ENCODE peak calls at places on chromosomes 4 and X, in four cellular contexts. X is hepatocyte, N is fibroblast of lung, Q is heart right ventricle. W is an unnamed sample.
A peak's percentile ranks its signal among the peaks of the same experiment; 100 is the strongest.

GRCh38 chr4:158560284-158560683 is 38.6 kb downstream of the RXFP1 start:
- DNase-seq in X (no peak), N (no peak), Q (no peak), W (no peak)

GRCh38 chrX:103614999-103615398 is 7.2 kb downstream of the TCEAL3 start:
- DNase-seq in X (no peak), N (no peak), Q (no peak), W (no peak)

GRCh38 chrX:53084043-53084570 is 1.9 kb downstream of the TSPYL2 start:
- DNase-seq in X (no peak), N (no peak), Q (no peak), W (no peak)

GRCh38 chr4:82782626-82783025 is 16.0 kb downstream of the SCD5 start:
- DNase-seq in X (no peak), Q (no peak), N (no peak), W (no peak)

GRCh38 chrX:100072286-100072685 is 337.8 kb downstream of the PCDH19 start:
- DNase-seq in Q (no peak), X (no peak), N (no peak), W (no peak)

GRCh38 chrX:148501121-148502066 is 977 bp downstream of the AFF2 start:
- DNase-seq in X (peak; percentile 18), Q (no peak), N (no peak), W (no peak)

GRCh38 chr4:77044458-77045124 is 31.2 kb downstream of the CCNI start:
- DNase-seq in X (peak; percentile 58), Q (no peak), N (peak; percentile 82), W (no peak)

GRCh38 chrX:151703487-151703886 is 8.2 kb downstream of the PRRG3 start:
- DNase-seq in Q (peak; percentile 74), N (no peak), X (no peak), W (no peak)

GRCh38 chr4:743463-744211 is 38.0 kb downstream of the PCGF3 start:
- DNase-seq in N (peak; percentile 45), X (no peak), Q (peak; percentile 3), W (no peak)

GRCh38 chr4:39961311-39961877 is 16.3 kb downstream of the PDS5A start:
- DNase-seq in Q (no peak), X (no peak), N (no peak), W (no peak)

GRCh38 chr4:184825394-184826314 is at the start of gene ACSL1:
- DNase-seq in X (peak; percentile 92), Q (peak; percentile 88), N (peak; percentile 66), W (no peak)

GRCh38 chrX:38616904-38617303 is 55.6 kb downstream of the TSPAN7 start:
- DNase-seq in N (no peak), Q (no peak), X (no peak), W (no peak)

GRCh38 chr4:56410247-56410646 is 23.0 kb upstream of the AASDH start:
- DNase-seq in N (peak; percentile 98), Q (no peak), X (peak; percentile 92), W (peak; percentile 87)

GRCh38 chrX:8139713-8140112 is 31.4 kb downstream of the VCX2 start:
- DNase-seq in Q (no peak), N (peak; percentile 16), X (peak; percentile 16), W (no peak)

GRCh38 chr4:137635108-137635507 is 102.8 kb upstream of the PCDH18 start:
- DNase-seq in Q (no peak), N (peak; percentile 93), X (no peak), W (no peak)

GRCh38 chrX:46327229-46328081 is 217.8 kb downstream of the ZNF674 start:
- DNase-seq in N (peak; percentile 3), Q (peak; percentile 23), X (peak; percentile 30), W (no peak)

GRCh38 chr4:147747787-147748454 is 16.0 kb downstream of the ARHGAP10 start:
- DNase-seq in X (no peak), Q (no peak), N (no peak), W (no peak)

GRCh38 chrX:39839371-39839770 is 258.4 kb downstream of the BCOR start:
- DNase-seq in Q (no peak), X (no peak), N (no peak), W (no peak)

GRCh38 chr4:113682730-113683129 is 78.8 kb downstream of the CAMK2D start:
- DNase-seq in X (no peak), Q (no peak), N (peak; percentile 71), W (peak; percentile 14)
- H3K27ac ChIP-seq in X (peak overlapping the region; percentile 53), Q (peak overlapping the region; percentile 13), N (no peak overlapping the region), W (peak overlapping the region; percentile 55)

GRCh38 chr4:8340721-8341680 is 71.4 kb downstream of the HTRA3 start:
- DNase-seq in N (peak; percentile 21), Q (peak; percentile 86), X (no peak), W (no peak)
- H3K27ac ChIP-seq in N (no peak overlapping the region), Q (peak overlapping the region; percentile 78), X (no peak overlapping the region), W (no peak overlapping the region)

GRCh38 chr4:120720354-120720753 is 202.2 kb downstream of the PRDM5 start:
- DNase-seq in Q (no peak), N (no peak), X (no peak), W (no peak)
- H3K27ac ChIP-seq in Q (no peak overlapping the region), N (no peak overlapping the region), X (no peak overlapping the region), W (no peak overlapping the region)

GRCh38 chr4:98706200-98706813 is 47.9 kb upstream of the TSPAN5 start:
- DNase-seq in X (no peak), Q (no peak), N (no peak), W (no peak)
- H3K27ac ChIP-seq in X (no peak overlapping the region), Q (no peak overlapping the region), N (no peak overlapping the region), W (no peak overlapping the region)